ENCODE peak calls at places on chromosomes 5 and 9, in seven cellular contexts. S, Y, B, W, K, F and C are unnamed samples.
A peak's percentile ranks its signal among the peaks of the same experiment; 100 is the strongest.

GRCh38 chr5:131677115-131677514 is 42.1 kb upstream of the RAPGEF6 start:
- DNase-seq in F (no peak), B (no peak), Y (no peak), K (no peak), S (no peak), W (no peak), C (no peak)

GRCh38 chr9:122518841-122519240 is at the start of gene OR1J4:
- DNase-seq in W (no peak), S (no peak), B (no peak), F (no peak), K (no peak), Y (no peak), C (no peak)

GRCh38 chr5:147427784-147428401 is 82.0 kb downstream of the DPYSL3 start:
- DNase-seq in W (no peak), K (no peak), Y (no peak), S (no peak), B (peak; percentile 44), F (no peak), C (no peak)

GRCh38 chr5:17463653-17464052 is 34.4 kb upstream of the TAF11L2 start:
- DNase-seq in B (no peak), K (no peak), W (no peak), S (no peak), Y (no peak), F (no peak), C (no peak)

GRCh38 chr5:3811116-3811515 is 215.5 kb downstream of the IRX1 start:
- DNase-seq in W (no peak), F (no peak), Y (no peak), K (no peak), B (no peak), S (no peak), C (no peak)

GRCh38 chr9:131043097-131043496 is 34.1 kb downstream of the LAMC3 start:
- DNase-seq in W (no peak), F (no peak), B (no peak), K (no peak), S (no peak), Y (no peak), C (no peak)

GRCh38 chr5:11504794-11505193 is 399.5 kb downstream of the CTNND2 start:
- DNase-seq in K (no peak), S (no peak), F (no peak), Y (no peak), B (no peak), W (no peak), C (no peak)

GRCh38 chr9:88037285-88037845 is 63.0 kb upstream of the CDK20 start:
- DNase-seq in F (no peak), K (no peak), S (no peak), B (no peak), Y (no peak), W (no peak), C (no peak)

GRCh38 chr5:90548069-90548593 is 10.5 kb upstream of the ADGRV1 start:
- DNase-seq in W (no peak), F (peak; percentile 61), S (peak; percentile 67), B (no peak), Y (no peak), K (no peak), C (no peak)

GRCh38 chr5:131968396-131968954 is 23.0 kb upstream of the MEIKIN start:
- DNase-seq in S (no peak), F (no peak), K (no peak), W (no peak), B (no peak), Y (no peak), C (no peak)

GRCh38 chr5:173472784-173473278 is 143.6 kb downstream of the BOD1 start:
- DNase-seq in S (no peak), K (peak; percentile 37), F (no peak), W (no peak), Y (no peak), B (no peak), C (no peak)

GRCh38 chr5:133757396-133757795 is 145.1 kb upstream of the FSTL4 start:
- DNase-seq in W (no peak), Y (no peak), F (no peak), K (no peak), B (no peak), S (no peak), C (no peak)

GRCh38 chr5:43110606-43111170 is 10.0 kb upstream of the ZNF131 start:
- DNase-seq in S (peak; percentile 60), W (no peak), F (no peak), Y (no peak), B (no peak), K (no peak), C (peak; percentile 59)

GRCh38 chr5:50623666-50624065 is 42.8 kb upstream of the PARP8 start:
- DNase-seq in B (no peak), F (peak; percentile 36), S (no peak), K (no peak), Y (no peak), W (no peak), C (no peak)

GRCh38 chr5:151646334-151646733 is 40.4 kb downstream of the SPARC start:
- DNase-seq in F (no peak), B (no peak), K (no peak), W (no peak), S (no peak), Y (no peak), C (no peak)

GRCh38 chr5:6328173-6328572 is 50.2 kb downstream of the MED10 start:
- DNase-seq in S (peak; percentile 10), B (peak; percentile 26), Y (no peak), W (no peak), F (no peak), K (no peak), C (no peak)

GRCh38 chr5:90529234-90529938 is at the start of gene LYSMD3:
- DNase-seq in B (peak; percentile 99), Y (peak; percentile 98), K (peak; percentile 98), F (peak; percentile 98), S (peak; percentile 98), W (peak; percentile 99), C (peak; percentile 99)

GRCh38 chr9:95188459-95188858 is 129.1 kb downstream of the FANCC start:
- DNase-seq in B (no peak), K (no peak), F (no peak), W (no peak), S (no peak), Y (no peak), C (no peak)

GRCh38 chr9:35114921-35115341 is 731 bp downstream of the ATOSB start:
- DNase-seq in K (peak; percentile 64), S (peak; percentile 74), B (peak; percentile 67), F (peak; percentile 42), W (peak; percentile 85), Y (peak; percentile 80), C (peak; percentile 81)

GRCh38 chr9:98333703-98334582 is 78.5 kb upstream of the TBC1D2 start:
- DNase-seq in Y (no peak), S (peak; percentile 35), B (peak; percentile 28), K (no peak), W (no peak), F (no peak), C (no peak)

GRCh38 chr5:88140396-88140862 is 128.2 kb downstream of the TMEM161B start:
- DNase-seq in K (no peak), Y (no peak), W (peak; percentile 74), F (peak; percentile 44), B (no peak), S (no peak), C (peak; percentile 53)

GRCh38 chr5:73523861-73524260 is 25.6 kb downstream of the BTF3 start:
- DNase-seq in Y (no peak), S (no peak), W (no peak), K (no peak), F (no peak), B (no peak), C (no peak)

GRCh38 chr9:119366909-119367690 is 2.1 kb downstream of the BRINP1 start:
- DNase-seq in W (no peak), F (no peak), Y (no peak), B (no peak), S (no peak), K (no peak), C (no peak)

GRCh38 chr5:173714551-173715428 is 98.3 kb upstream of the BOD1 start:
- DNase-seq in B (peak; percentile 79), Y (no peak), W (no peak), K (peak; percentile 66), S (no peak), F (no peak), C (no peak)

GRCh38 chr5:159833846-159834245 is 82.4 kb upstream of the ADRA1B start:
- DNase-seq in S (no peak), W (no peak), Y (no peak), B (no peak), F (no peak), K (no peak), C (no peak)
- H3K4me1 ChIP-seq in S (no peaks in the 10 kb centered on the region), W (no peaks in the 10 kb centered on the region), Y (no peaks in the 10 kb centered on the region), B (no peaks in the 10 kb centered on the region), F (no peaks in the 10 kb centered on the region), K (no peaks in the 10 kb centered on the region), C (no peaks in the 10 kb centered on the region)

DNA sequence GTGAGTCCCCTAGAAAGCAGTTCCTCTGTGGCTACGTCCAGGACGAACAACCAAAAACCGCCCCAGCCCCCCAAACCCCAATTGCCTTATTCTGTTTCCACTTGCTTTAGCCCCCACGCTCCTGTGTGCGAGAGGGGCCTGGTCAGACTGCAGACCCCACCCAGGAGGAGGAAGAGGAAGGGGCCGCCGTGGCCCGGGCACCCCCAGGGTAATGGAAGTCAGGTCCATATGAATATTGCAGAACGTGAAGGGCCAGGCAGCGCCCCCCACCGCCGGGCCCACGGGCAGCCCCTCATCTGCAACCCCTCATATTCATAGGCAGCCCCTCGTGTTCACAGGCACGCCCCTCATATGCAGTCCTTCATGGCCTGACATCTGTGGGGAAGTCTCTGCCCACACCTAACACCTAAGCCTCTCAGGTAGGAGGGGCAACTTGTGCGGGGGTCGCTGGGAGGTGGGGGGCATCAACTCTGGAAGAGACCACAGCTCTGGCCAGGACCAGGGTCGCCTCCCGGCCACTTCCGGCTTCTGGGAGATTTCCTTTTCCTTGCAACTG is 37.7 kb upstream of the PLEKHG4B start:
- DNase-seq in B (no peak), Y (no peak), W (no peak), F (no peak), S (no peak), K (no peak), C (no peak)
- H3K4me3 ChIP-seq in B (no peak overlapping the region), Y (peak overlapping the region; percentile 59), W (peak overlapping the region; percentile 40), F (peak overlapping the region; percentile 60), S (no peak overlapping the region), K (peak overlapping the region; percentile 57), C (no peak overlapping the region)

GRCh38 chr5:1793966-1794895 is 5.4 kb downstream of the MRPL36 start:
- DNase-seq in Y (no peak), S (peak; percentile 76), K (no peak), B (no peak), W (peak; percentile 73), F (no peak), C (no peak)
- H3K4me1 ChIP-seq in Y (peaks cover 22% of the 10 kb centered on the region), S (no peaks in the 10 kb centered on the region), K (peaks cover 11% of the 10 kb centered on the region), B (peaks cover 6% of the 10 kb centered on the region), W (no peaks in the 10 kb centered on the region), F (peaks cover 18% of the 10 kb centered on the region), C (peaks cover 17% of the 10 kb centered on the region)

DNA sequence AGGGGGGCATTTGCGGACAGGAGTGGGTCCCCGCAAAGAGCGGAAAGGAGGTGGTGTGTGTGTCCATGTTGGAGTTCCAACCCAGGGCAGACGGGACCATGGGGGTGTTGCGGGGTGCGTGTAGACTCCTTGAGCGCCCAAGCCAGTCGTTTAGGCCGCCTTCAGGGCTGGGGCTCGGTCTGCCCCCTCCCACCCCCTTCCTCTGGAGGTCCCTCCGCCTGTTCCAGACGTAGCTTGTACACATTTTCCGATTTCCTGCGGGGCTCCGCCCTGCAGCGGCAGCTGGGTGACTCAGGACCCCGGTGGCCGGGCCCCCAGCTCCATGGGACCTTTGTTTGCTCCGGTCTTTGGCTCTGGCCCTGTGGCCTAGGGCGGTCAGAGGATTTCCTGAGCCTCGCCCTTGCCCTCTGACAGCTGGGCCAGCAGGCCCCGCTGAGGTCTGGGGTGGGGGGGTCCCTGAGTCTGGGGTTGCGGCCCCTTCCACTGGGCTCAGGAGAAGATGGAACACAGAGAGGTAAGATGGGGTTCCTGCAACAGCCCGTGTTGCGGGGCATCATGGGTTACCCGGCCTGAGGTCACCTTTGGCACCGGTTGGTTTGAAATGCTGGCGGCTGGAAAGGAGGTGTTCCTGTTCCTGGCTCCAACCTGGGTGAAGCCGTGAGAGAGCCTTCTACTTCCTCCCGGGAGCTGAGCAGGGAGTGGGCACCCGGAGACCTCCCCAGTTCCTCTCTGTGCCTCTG is 1.5 kb downstream of the PKN3 start:
- DNase-seq in S (peak; percentile 28), W (peak; percentile 80), K (peak; percentile 38), B (no peak), Y (peak; percentile 76), F (peak; percentile 61), C (no peak)
- H3K4me3 ChIP-seq in S (no peak overlapping the region), W (no peak overlapping the region), K (peak overlapping the region; percentile 84), B (no peak overlapping the region), Y (peak overlapping the region; percentile 70), F (peak overlapping the region; percentile 74), C (peak overlapping the region; percentile 74)